ENCODE peak calls at places on chromosome 2, in nine cellular contexts. One of them, this sample, is unnamed.

GRCh38 chr2:8989536-8990079 is 13.9 kb downstream of the MBOAT2 start:
- DNase-seq in nephron progenitor cell: no peak
- DNase-seq in epithelial cell of proximal tubule: no peak
- DNase-seq in tibial nerve: no peak
- DNase-seq in GM12865: no peak
- DNase-seq in BJ: no peak
- DNase-seq in H9: no peak
- DNase-seq in AG09319: no peak
- DNase-seq in cardiac muscle cell: no peak
- DNase-seq in this sample: no peak

GRCh38 chr2:126658910-126659613 is 3.1 kb downstream of the GYPC start:
- DNase-seq in tibial nerve: peak; percentile 45
- DNase-seq in GM12865: peak; percentile 88
- DNase-seq in nephron progenitor cell: no peak
- DNase-seq in epithelial cell of proximal tubule: no peak
- DNase-seq in H9: no peak
- DNase-seq in BJ: no peak
- DNase-seq in cardiac muscle cell: peak; percentile 77
- DNase-seq in AG09319: no peak
- DNase-seq in this sample: no peak

GRCh38 chr2:64019083-64019974 is at the start of gene VPS54:
- DNase-seq in cardiac muscle cell: peak; percentile 73
- DNase-seq in AG09319: no peak
- DNase-seq in BJ: no peak
- DNase-seq in H9: peak; percentile 61
- DNase-seq in nephron progenitor cell: peak; percentile 77
- DNase-seq in GM12865: peak; percentile 70
- DNase-seq in epithelial cell of proximal tubule: no peak
- DNase-seq in tibial nerve: peak; percentile 23
- DNase-seq in this sample: peak; percentile 63

GRCh38 chr2:161165811-161166210 is 5.6 kb downstream of the TANK start:
- DNase-seq in BJ: no peak
- DNase-seq in GM12865: peak; percentile 74
- DNase-seq in nephron progenitor cell: no peak
- DNase-seq in tibial nerve: no peak
- DNase-seq in epithelial cell of proximal tubule: no peak
- DNase-seq in cardiac muscle cell: no peak
- DNase-seq in AG09319: no peak
- DNase-seq in H9: no peak
- DNase-seq in this sample: no peak

GRCh38 chr2:208175843-208176160 is 12.4 kb upstream of the CRYGA start:
- DNase-seq in epithelial cell of proximal tubule: no peak
- DNase-seq in AG09319: no peak
- DNase-seq in nephron progenitor cell: no peak
- DNase-seq in GM12865: no peak
- DNase-seq in BJ: no peak
- DNase-seq in tibial nerve: no peak
- DNase-seq in H9: no peak
- DNase-seq in cardiac muscle cell: no peak
- DNase-seq in this sample: no peak

GRCh38 chr2:241659150-241659739 is 21.8 kb downstream of the ATG4B start:
- DNase-seq in H9: peak; percentile 72
- DNase-seq in GM12865: peak; percentile 57
- DNase-seq in nephron progenitor cell: peak; percentile 52
- DNase-seq in cardiac muscle cell: peak; percentile 59
- DNase-seq in tibial nerve: peak; percentile 48
- DNase-seq in AG09319: peak; percentile 40
- DNase-seq in epithelial cell of proximal tubule: no peak
- DNase-seq in BJ: no peak
- DNase-seq in this sample: peak; percentile 56

GRCh38 chr2:178070824-178071223 is 1.8 kb downstream of the PDE11A start:
- DNase-seq in epithelial cell of proximal tubule: no peak
- DNase-seq in tibial nerve: no peak
- DNase-seq in cardiac muscle cell: no peak
- DNase-seq in AG09319: no peak
- DNase-seq in H9: no peak
- DNase-seq in GM12865: no peak
- DNase-seq in BJ: no peak
- DNase-seq in nephron progenitor cell: no peak
- DNase-seq in this sample: no peak

GRCh38 chr2:144453039-144453336 is 66.9 kb downstream of the ZEB2 start:
- DNase-seq in H9: no peak
- DNase-seq in nephron progenitor cell: no peak
- DNase-seq in GM12865: no peak
- DNase-seq in BJ: no peak
- DNase-seq in cardiac muscle cell: no peak
- DNase-seq in tibial nerve: no peak
- DNase-seq in epithelial cell of proximal tubule: no peak
- DNase-seq in AG09319: no peak
- DNase-seq in this sample: peak; percentile 9

GRCh38 chr2:239117831-239118230 is 269.9 kb downstream of the TWIST2 start:
- DNase-seq in cardiac muscle cell: no peak
- DNase-seq in AG09319: no peak
- DNase-seq in epithelial cell of proximal tubule: no peak
- DNase-seq in nephron progenitor cell: no peak
- DNase-seq in GM12865: no peak
- DNase-seq in H9: no peak
- DNase-seq in BJ: no peak
- DNase-seq in tibial nerve: no peak
- DNase-seq in this sample: no peak

GRCh38 chr2:239118675-239119211 is 270.9 kb downstream of the TWIST2 start:
- DNase-seq in AG09319: no peak
- DNase-seq in H9: no peak
- DNase-seq in tibial nerve: no peak
- DNase-seq in nephron progenitor cell: no peak
- DNase-seq in BJ: no peak
- DNase-seq in epithelial cell of proximal tubule: no peak
- DNase-seq in GM12865: peak; percentile 22
- DNase-seq in cardiac muscle cell: no peak
- DNase-seq in this sample: no peak

GRCh38 chr2:239116456-239117246 is 268.8 kb downstream of the TWIST2 start:
- DNase-seq in GM12865: no peak
- DNase-seq in nephron progenitor cell: no peak
- DNase-seq in H9: no peak
- DNase-seq in AG09319: no peak
- DNase-seq in BJ: no peak
- DNase-seq in tibial nerve: no peak
- DNase-seq in epithelial cell of proximal tubule: no peak
- DNase-seq in cardiac muscle cell: no peak
- DNase-seq in this sample: no peak

GRCh38 chr2:239119346-239120126 is 271.7 kb downstream of the TWIST2 start:
- DNase-seq in epithelial cell of proximal tubule: no peak
- DNase-seq in nephron progenitor cell: no peak
- DNase-seq in cardiac muscle cell: no peak
- DNase-seq in AG09319: no peak
- DNase-seq in H9: no peak
- DNase-seq in GM12865: no peak
- DNase-seq in BJ: no peak
- DNase-seq in tibial nerve: no peak
- DNase-seq in this sample: no peak

DNA sequence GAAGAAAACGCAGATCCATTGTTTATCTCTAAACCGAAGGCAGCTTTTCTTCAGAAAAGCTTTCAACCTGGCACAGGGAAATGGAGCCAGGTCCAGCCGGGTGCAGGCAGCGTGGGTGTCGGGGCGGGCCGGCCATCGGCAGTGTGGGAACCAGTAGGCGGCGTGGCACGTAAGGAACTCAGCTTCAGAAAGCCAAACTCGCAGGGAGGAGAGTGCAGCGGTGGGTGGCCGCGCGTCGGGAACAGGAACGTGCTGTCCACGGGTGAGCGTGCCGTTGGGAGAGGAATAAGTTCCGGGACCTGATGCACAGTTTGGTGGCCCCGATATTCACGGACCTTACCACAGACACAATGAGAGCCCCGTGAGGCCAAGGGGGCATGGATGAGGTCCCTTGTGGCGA is 270.4 kb downstream of the TWIST2 start:
- DNase-seq in tibial nerve: no peak
- DNase-seq in GM12865: no peak
- DNase-seq in AG09319: no peak
- DNase-seq in BJ: no peak
- DNase-seq in epithelial cell of proximal tubule: no peak
- DNase-seq in cardiac muscle cell: no peak
- DNase-seq in H9: no peak
- DNase-seq in nephron progenitor cell: no peak
- DNase-seq in this sample: no peak
- TF ChIP-seq CTCF in tibial nerve: no peak
- TF ChIP-seq CTCF in GM12865: no peak
- TF ChIP-seq CTCF in AG09319: no peak
- TF ChIP-seq CTCF in BJ: no peak
- TF ChIP-seq CTCF in epithelial cell of proximal tubule: no peak
- TF ChIP-seq CTCF in cardiac muscle cell: no peak
- TF ChIP-seq CTCF in H9: no peak
- TF ChIP-seq CTCF in nephron progenitor cell: no peak
- TF ChIP-seq CTCF in this sample: no peak

GRCh38 chr2:45067859-45068642 is 58.8 kb upstream of the SIX2 start:
- DNase-seq in GM12865: no peak
- DNase-seq in cardiac muscle cell: peak; percentile 38
- DNase-seq in nephron progenitor cell: peak; percentile 62
- DNase-seq in H9: peak; percentile 44
- DNase-seq in tibial nerve: no peak
- DNase-seq in epithelial cell of proximal tubule: peak; percentile 3
- DNase-seq in AG09319: peak; percentile 11
- DNase-seq in BJ: no peak
- DNase-seq in this sample: peak; percentile 9

GRCh38 chr2:45072862-45073237 is 63.6 kb upstream of the SIX2 start:
- DNase-seq in nephron progenitor cell: no peak
- DNase-seq in cardiac muscle cell: peak; percentile 22
- DNase-seq in H9: peak; percentile 10
- DNase-seq in GM12865: no peak
- DNase-seq in epithelial cell of proximal tubule: no peak
- DNase-seq in tibial nerve: no peak
- DNase-seq in BJ: no peak
- DNase-seq in AG09319: no peak
- DNase-seq in this sample: no peak

GRCh38 chr2:45072064-45072861 is 63.0 kb upstream of the SIX2 start:
- DNase-seq in AG09319: no peak
- DNase-seq in cardiac muscle cell: no peak
- DNase-seq in epithelial cell of proximal tubule: no peak
- DNase-seq in BJ: no peak
- DNase-seq in nephron progenitor cell: no peak
- DNase-seq in GM12865: no peak
- DNase-seq in H9: peak; percentile 13
- DNase-seq in tibial nerve: no peak
- DNase-seq in this sample: no peak

GRCh38 chr2:45069711-45070664 is 60.7 kb upstream of the SIX2 start:
- DNase-seq in AG09319: no peak
- DNase-seq in epithelial cell of proximal tubule: no peak
- DNase-seq in nephron progenitor cell: peak; percentile 67
- DNase-seq in tibial nerve: no peak
- DNase-seq in cardiac muscle cell: no peak
- DNase-seq in GM12865: no peak
- DNase-seq in H9: no peak
- DNase-seq in BJ: no peak
- DNase-seq in this sample: no peak

GRCh38 chr2:45068643-45069140 is 59.4 kb upstream of the SIX2 start:
- DNase-seq in nephron progenitor cell: no peak
- DNase-seq in GM12865: no peak
- DNase-seq in H9: no peak
- DNase-seq in AG09319: no peak
- DNase-seq in cardiac muscle cell: no peak
- DNase-seq in epithelial cell of proximal tubule: no peak
- DNase-seq in tibial nerve: no peak
- DNase-seq in BJ: no peak
- DNase-seq in this sample: no peak
- TF ChIP-seq CTCF in nephron progenitor cell: no peak
- TF ChIP-seq CTCF in GM12865: no peak
- TF ChIP-seq CTCF in H9: no peak
- TF ChIP-seq CTCF in AG09319: no peak
- TF ChIP-seq CTCF in cardiac muscle cell: no peak
- TF ChIP-seq CTCF in epithelial cell of proximal tubule: no peak
- TF ChIP-seq CTCF in tibial nerve: no peak
- TF ChIP-seq CTCF in BJ: no peak
- TF ChIP-seq CTCF in this sample: no peak

GRCh38 chr2:218039171-218039570 is 29.9 kb upstream of the RUFY4 start:
- DNase-seq in H9: no peak
- DNase-seq in GM12865: no peak
- DNase-seq in cardiac muscle cell: no peak
- DNase-seq in tibial nerve: no peak
- DNase-seq in nephron progenitor cell: no peak
- DNase-seq in epithelial cell of proximal tubule: no peak
- DNase-seq in BJ: no peak
- DNase-seq in AG09319: no peak
- DNase-seq in this sample: no peak

GRCh38 chr2:218035463-218036100 is 32.8 kb upstream of the TNS1 start:
- DNase-seq in nephron progenitor cell: no peak
- DNase-seq in cardiac muscle cell: no peak
- DNase-seq in AG09319: no peak
- DNase-seq in GM12865: no peak
- DNase-seq in BJ: no peak
- DNase-seq in H9: no peak
- DNase-seq in epithelial cell of proximal tubule: no peak
- DNase-seq in tibial nerve: no peak
- DNase-seq in this sample: no peak

GRCh38 chr2:218033590-218034496 is 31.0 kb upstream of the TNS1 start:
- DNase-seq in H9: peak; percentile 58
- DNase-seq in AG09319: no peak
- DNase-seq in tibial nerve: no peak
- DNase-seq in epithelial cell of proximal tubule: no peak
- DNase-seq in cardiac muscle cell: peak; percentile 54
- DNase-seq in GM12865: no peak
- DNase-seq in BJ: no peak
- DNase-seq in nephron progenitor cell: peak; percentile 74
- DNase-seq in this sample: peak; percentile 44

GRCh38 chr2:218033208-218033589 is 30.4 kb upstream of the TNS1 start:
- DNase-seq in AG09319: no peak
- DNase-seq in BJ: no peak
- DNase-seq in tibial nerve: no peak
- DNase-seq in epithelial cell of proximal tubule: no peak
- DNase-seq in H9: peak; percentile 23
- DNase-seq in GM12865: no peak
- DNase-seq in cardiac muscle cell: no peak
- DNase-seq in nephron progenitor cell: no peak
- DNase-seq in this sample: no peak

GRCh38 chr2:218036371-218036770 is 32.7 kb upstream of the RUFY4 start:
- DNase-seq in epithelial cell of proximal tubule: no peak
- DNase-seq in H9: no peak
- DNase-seq in AG09319: no peak
- DNase-seq in nephron progenitor cell: no peak
- DNase-seq in BJ: no peak
- DNase-seq in cardiac muscle cell: no peak
- DNase-seq in tibial nerve: no peak
- DNase-seq in GM12865: peak; percentile 27
- DNase-seq in this sample: no peak
- TF ChIP-seq CTCF in epithelial cell of proximal tubule: no peak
- TF ChIP-seq CTCF in H9: peak; percentile 42
- TF ChIP-seq CTCF in AG09319: no peak
- TF ChIP-seq CTCF in nephron progenitor cell: no peak
- TF ChIP-seq CTCF in BJ: peak; percentile 12
- TF ChIP-seq CTCF in cardiac muscle cell: no peak
- TF ChIP-seq CTCF in tibial nerve: no peak
- TF ChIP-seq CTCF in GM12865: no peak
- TF ChIP-seq CTCF in this sample: no peak

DNA sequence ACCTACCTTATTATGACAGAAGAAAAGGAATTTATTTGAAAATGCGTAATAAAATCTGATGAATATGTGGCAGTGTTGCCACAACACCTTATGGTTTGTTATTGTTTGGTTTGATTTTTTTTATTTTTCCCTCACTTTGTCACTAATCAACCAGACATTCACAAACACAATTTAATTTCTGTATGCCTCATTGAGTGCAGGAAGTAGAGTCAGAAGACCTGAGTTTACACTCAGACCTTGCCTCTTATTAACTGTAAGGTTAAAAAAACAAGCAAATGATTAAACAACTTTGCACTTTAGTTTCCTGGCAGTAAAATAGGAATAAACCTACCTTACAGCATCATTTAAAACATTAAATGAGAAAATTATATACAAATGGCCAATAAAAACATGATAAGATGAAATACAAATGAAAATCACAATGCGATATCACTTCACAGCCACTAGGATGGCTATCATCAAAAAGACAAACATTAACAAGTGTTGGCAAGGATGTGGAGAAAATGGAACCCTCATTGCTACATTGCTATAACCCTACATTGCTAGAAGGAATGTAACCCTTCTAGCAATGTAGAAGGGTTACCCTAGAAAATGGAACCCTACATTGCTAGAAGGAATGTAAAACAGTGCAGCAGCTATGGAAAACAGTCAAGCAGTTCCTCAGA is 3.3 kb downstream of the SESTD1 start:
- DNase-seq in BJ: no peak
- DNase-seq in epithelial cell of proximal tubule: no peak
- DNase-seq in tibial nerve: no peak
- DNase-seq in AG09319: no peak
- DNase-seq in GM12865: no peak
- DNase-seq in cardiac muscle cell: no peak
- DNase-seq in H9: no peak
- DNase-seq in nephron progenitor cell: no peak
- DNase-seq in this sample: no peak
- TF ChIP-seq CTCF in BJ: no peak
- TF ChIP-seq CTCF in epithelial cell of proximal tubule: peak; percentile 32
- TF ChIP-seq CTCF in tibial nerve: no peak
- TF ChIP-seq CTCF in AG09319: no peak
- TF ChIP-seq CTCF in GM12865: no peak
- TF ChIP-seq CTCF in cardiac muscle cell: no peak
- TF ChIP-seq CTCF in H9: peak; percentile 31
- TF ChIP-seq CTCF in nephron progenitor cell: no peak
- TF ChIP-seq CTCF in this sample: peak; percentile 37